ENCODE peak calls at places on chromosome 5, in six cellular contexts. W is A549, E is tibial nerve, Q is transverse colon, V is suprapubic skin, Y is ovary. A is an unnamed sample.
A peak's percentile ranks its signal among the peaks of the same experiment; 100 is the strongest.

GRCh38 chr5:89342106-89342876 is 459.3 kb upstream of the MEF2C start:
- DNase-seq in W (no peak), E (no peak), Q (no peak), V (no peak), Y (no peak), A (no peak)

GRCh38 chr5:175687231-175687701 is 29.4 kb downstream of the HRH2 start:
- DNase-seq in W (no peak), E (no peak), Q (no peak), V (no peak), Y (no peak), A (peak; percentile 92)

GRCh38 chr5:88923623-88924619 is 40.9 kb upstream of the MEF2C start:
- DNase-seq in W (no peak), E (no peak), Q (no peak), V (no peak), Y (no peak), A (no peak)

GRCh38 chr5:107893642-107894041 is 222.9 kb upstream of the EFNA5 start:
- DNase-seq in W (no peak), E (no peak), Q (no peak), V (no peak), Y (no peak), A (no peak)

GRCh38 chr5:172692451-172692850 is 51.4 kb downstream of the NEURL1B start:
- DNase-seq in W (no peak), E (no peak), Q (no peak), V (no peak), Y (peak; percentile 10), A (no peak)

GRCh38 chr5:132225165-132226032 is 2.3 kb downstream of the P4HA2 start:
- DNase-seq in W (no peak), E (peak; percentile 58), Q (peak; percentile 83), V (peak; percentile 84), Y (peak; percentile 55), A (peak; percentile 60)

GRCh38 chr5:4208537-4208936 is 612.9 kb downstream of the IRX1 start:
- DNase-seq in W (no peak), E (no peak), Q (no peak), V (no peak), Y (no peak), A (no peak)

GRCh38 chr5:756865-757345 is 27.6 kb downstream of the ZDHHC11B start:
- DNase-seq in W (no peak), E (no peak), Q (peak; percentile 49), V (peak; percentile 78), Y (no peak), A (peak; percentile 64)

GRCh38 chr5:151684690-151685361 is 1.9 kb downstream of the SPARC start:
- DNase-seq in W (no peak), E (no peak), Q (peak; percentile 29), V (peak; percentile 80), Y (peak; percentile 74), A (no peak)

GRCh38 chr5:111548992-111549649 is 36.8 kb upstream of the STARD4 start:
- DNase-seq in W (no peak), E (no peak), Q (peak; percentile 9), V (no peak), Y (no peak), A (peak; percentile 48)

GRCh38 chr5:78621269-78621871 is 27.2 kb downstream of the LHFPL2 start:
- DNase-seq in W (no peak), E (no peak), Q (no peak), V (no peak), Y (no peak), A (no peak)

GRCh38 chr5:3489221-3489620 is 106.4 kb upstream of the IRX1 start:
- DNase-seq in W (no peak), E (no peak), Q (no peak), V (no peak), Y (no peak), A (no peak)

GRCh38 chr5:3598725-3599282 is 3.2 kb downstream of the IRX1 start:
- DNase-seq in W (no peak), E (no peak), Q (no peak), V (no peak), Y (no peak), A (no peak)

GRCh38 chr5:1118231-1118698 is 6.4 kb upstream of the SLC12A7 start:
- DNase-seq in W (no peak), E (no peak), Q (no peak), V (no peak), Y (peak; percentile 80), A (no peak)

GRCh38 chr5:85647349-85648127 is 970.2 kb upstream of the COX7C start:
- DNase-seq in W (no peak), E (no peak), Q (no peak), V (no peak), Y (no peak), A (no peak)
- TF ChIP-seq POLR2A in W (no peak), E (no peak), Q (no peak), V (no peak), Y (no peak), A (no peak)

DNA sequence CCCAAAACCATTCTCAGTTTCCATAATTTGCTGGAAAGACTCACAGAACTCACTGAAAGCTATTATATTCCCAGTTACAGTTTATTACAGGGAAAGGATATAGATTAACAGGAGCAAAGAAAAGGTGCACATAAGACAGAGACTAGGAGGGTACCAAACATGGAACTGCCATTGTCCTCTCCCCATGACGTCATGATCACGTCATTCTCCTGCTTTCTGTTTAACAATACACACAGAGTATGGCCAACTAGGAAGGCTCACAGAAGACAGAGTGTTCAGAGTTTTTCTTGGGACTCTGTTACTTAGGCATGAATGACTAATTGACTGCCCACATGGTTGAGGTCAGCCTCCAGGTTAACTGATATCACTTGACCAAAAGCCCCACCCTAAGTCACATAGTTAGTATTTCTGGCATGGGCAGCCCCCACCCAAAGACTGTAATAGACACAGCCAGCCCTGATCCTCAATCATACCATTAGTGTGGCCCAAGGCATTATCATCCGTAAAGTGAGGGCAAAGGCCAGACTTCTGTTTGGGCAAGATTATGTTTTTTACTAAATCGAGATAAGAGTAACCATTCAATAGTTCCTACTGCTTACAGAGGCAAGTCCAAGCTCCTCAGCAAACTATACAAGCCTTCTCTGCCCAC is 353.5 kb upstream of the POU5F2 start:
- DNase-seq in W (no peak), E (no peak), Q (no peak), V (no peak), Y (no peak), A (no peak)
- TF ChIP-seq EP300 in W (no peak), E (no peak), Q (no peak), V (no peak), Y (no peak), A (no peak)

GRCh38 chr5:24747327-24747726 is 102.5 kb upstream of the CDH10 start:
- DNase-seq in W (no peak), E (no peak), Q (no peak), V (no peak), Y (no peak), A (no peak)

GRCh38 chr5:24750356-24750755 is 105.6 kb upstream of the CDH10 start:
- DNase-seq in W (no peak), E (no peak), Q (no peak), V (no peak), Y (no peak), A (no peak)

GRCh38 chr5:24749701-24750100 is 104.9 kb upstream of the CDH10 start:
- DNase-seq in W (no peak), E (no peak), Q (no peak), V (no peak), Y (no peak), A (no peak)
- H3K4me1 ChIP-seq in W (no peaks in the 10 kb centered on the region), E (no peaks in the 10 kb centered on the region), Q (no peaks in the 10 kb centered on the region), V (no peaks in the 10 kb centered on the region), Y (no peaks in the 10 kb centered on the region), A (no peaks in the 10 kb centered on the region)

DNA sequence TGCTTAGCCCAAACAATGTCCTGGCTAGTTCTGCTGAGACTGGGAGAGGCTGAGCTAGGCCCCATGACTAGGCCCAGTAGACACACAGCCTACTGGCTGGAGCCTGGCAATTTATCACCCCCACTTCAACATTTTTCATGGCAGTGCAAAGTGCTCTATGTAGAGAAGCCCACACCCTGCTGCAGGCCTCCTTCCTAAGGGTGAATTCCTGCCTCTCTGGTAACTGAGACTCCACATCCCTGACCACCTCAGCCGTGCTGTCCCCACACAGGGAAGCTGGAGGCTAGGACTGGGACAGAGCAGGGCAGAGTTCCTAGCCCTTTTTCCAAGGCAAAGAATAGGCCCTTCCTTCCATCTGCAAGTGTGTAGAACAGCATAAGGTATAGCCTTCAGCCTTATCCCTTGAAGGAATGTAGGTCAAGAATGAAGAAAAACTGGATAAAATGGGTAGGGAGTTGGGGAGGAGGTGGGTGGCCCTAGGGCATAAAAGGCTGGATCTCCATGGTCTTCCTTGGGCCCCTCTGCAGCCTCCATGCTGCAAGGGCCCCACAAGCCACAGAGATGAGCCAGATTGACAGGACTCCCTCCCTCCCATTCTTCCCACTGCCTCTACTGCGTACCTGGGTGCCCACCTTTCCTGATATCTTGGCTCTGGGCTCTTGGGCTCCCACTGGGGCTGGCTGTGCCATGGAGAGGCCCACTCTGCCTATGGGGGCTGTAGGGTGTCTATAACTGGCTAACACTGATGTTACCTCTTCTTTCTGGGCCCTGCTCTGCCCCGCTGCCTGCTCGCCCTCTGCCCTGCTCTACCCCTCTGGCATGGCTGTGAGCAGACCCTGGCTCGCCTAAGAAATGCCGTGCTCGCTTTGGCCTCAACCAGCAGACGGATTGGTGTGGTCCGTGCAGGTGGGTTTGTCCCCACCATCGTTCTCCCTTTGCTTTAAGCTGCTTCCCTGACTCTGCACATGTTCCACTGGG is 29.8 kb downstream of the TCF7 start:
- DNase-seq in W (no peak), E (no peak), Q (no peak), V (no peak), Y (no peak), A (peak; percentile 15)
- TF ChIP-seq POLR2A in W (no peak), E (no peak), Q (no peak), V (no peak), Y (no peak), A (no peak)

GRCh38 chr5:29462261-29462660 is 1731.2 kb upstream of the CDH6 start:
- DNase-seq in W (no peak), E (no peak), Q (no peak), V (no peak), Y (no peak), A (no peak)

GRCh38 chr5:29460946-29461538 is 1732.4 kb upstream of the CDH6 start:
- DNase-seq in W (no peak), E (no peak), Q (no peak), V (no peak), Y (no peak), A (no peak)
- TF ChIP-seq EP300 in W (no peak), E (no peak), Q (no peak), V (no peak), Y (no peak), A (no peak)